ENCODE peak calls at places on chromosome 2, in six cellular contexts. One of them, this sample, is unnamed.

GRCh38 chr2:240437861-240438809 is 2.7 kb downstream of the GPC1 start:
- DNase-seq in esophagus muscularis mucosa: no peak
- DNase-seq in tibial nerve: peak
- DNase-seq in endothelial cell of umbilical vein: peak
- DNase-seq in right lobe of liver: peak
- DNase-seq in gastrocnemius medialis: peak
- DNase-seq in this sample: peak

GRCh38 chr2:190697421-190697820 is 48.5 kb downstream of the NAB1 start:
- DNase-seq in right lobe of liver: no peak
- DNase-seq in esophagus muscularis mucosa: no peak
- DNase-seq in tibial nerve: no peak
- DNase-seq in gastrocnemius medialis: no peak
- DNase-seq in endothelial cell of umbilical vein: no peak
- DNase-seq in this sample: no peak

GRCh38 chr2:108288534-108289106 is at the start of gene SULT1C2:
- DNase-seq in gastrocnemius medialis: no peak
- DNase-seq in esophagus muscularis mucosa: no peak
- DNase-seq in right lobe of liver: no peak
- DNase-seq in tibial nerve: no peak
- DNase-seq in endothelial cell of umbilical vein: no peak
- DNase-seq in this sample: no peak

GRCh38 chr2:15042824-15043223 is 410.3 kb downstream of the LRATD1 start:
- DNase-seq in esophagus muscularis mucosa: no peak
- DNase-seq in endothelial cell of umbilical vein: no peak
- DNase-seq in right lobe of liver: no peak
- DNase-seq in gastrocnemius medialis: no peak
- DNase-seq in tibial nerve: no peak
- DNase-seq in this sample: peak

GRCh38 chr2:202450785-202451184 is 74.7 kb downstream of the BMPR2 start:
- DNase-seq in esophagus muscularis mucosa: no peak
- DNase-seq in tibial nerve: no peak
- DNase-seq in right lobe of liver: no peak
- DNase-seq in gastrocnemius medialis: no peak
- DNase-seq in endothelial cell of umbilical vein: no peak
- DNase-seq in this sample: no peak

GRCh38 chr2:133568172-133568571 is at the start of gene NCKAP5:
- DNase-seq in esophagus muscularis mucosa: no peak
- DNase-seq in right lobe of liver: peak
- DNase-seq in tibial nerve: peak
- DNase-seq in endothelial cell of umbilical vein: peak
- DNase-seq in gastrocnemius medialis: no peak
- DNase-seq in this sample: no peak

GRCh38 chr2:226398580-226398979 is 401.0 kb downstream of the IRS1 start:
- DNase-seq in right lobe of liver: no peak
- DNase-seq in gastrocnemius medialis: no peak
- DNase-seq in tibial nerve: no peak
- DNase-seq in endothelial cell of umbilical vein: no peak
- DNase-seq in esophagus muscularis mucosa: no peak
- DNase-seq in this sample: no peak

GRCh38 chr2:11977766-11978524 is 231.5 kb downstream of the LPIN1 start:
- DNase-seq in tibial nerve: no peak
- DNase-seq in gastrocnemius medialis: no peak
- DNase-seq in endothelial cell of umbilical vein: no peak
- DNase-seq in right lobe of liver: no peak
- DNase-seq in esophagus muscularis mucosa: peak
- DNase-seq in this sample: no peak

GRCh38 chr2:109176489-109176888 is 47.5 kb downstream of the SH3RF3 start:
- DNase-seq in tibial nerve: no peak
- DNase-seq in endothelial cell of umbilical vein: no peak
- DNase-seq in gastrocnemius medialis: no peak
- DNase-seq in right lobe of liver: no peak
- DNase-seq in esophagus muscularis mucosa: no peak
- DNase-seq in this sample: no peak

GRCh38 chr2:38460313-38460712 is 83.2 kb upstream of the ATL2 start:
- DNase-seq in gastrocnemius medialis: no peak
- DNase-seq in right lobe of liver: no peak
- DNase-seq in tibial nerve: no peak
- DNase-seq in endothelial cell of umbilical vein: no peak
- DNase-seq in esophagus muscularis mucosa: no peak
- DNase-seq in this sample: no peak

GRCh38 chr2:241952816-241953215 is 83.3 kb downstream of the RTP5 start:
- DNase-seq in tibial nerve: no peak
- DNase-seq in endothelial cell of umbilical vein: no peak
- DNase-seq in gastrocnemius medialis: no peak
- DNase-seq in right lobe of liver: no peak
- DNase-seq in esophagus muscularis mucosa: no peak
- DNase-seq in this sample: peak

GRCh38 chr2:231260442-231260841 is 62.0 kb downstream of the ARMC9 start:
- DNase-seq in esophagus muscularis mucosa: no peak
- DNase-seq in tibial nerve: no peak
- DNase-seq in right lobe of liver: no peak
- DNase-seq in gastrocnemius medialis: peak
- DNase-seq in endothelial cell of umbilical vein: peak
- DNase-seq in this sample: peak

GRCh38 chr2:194842871-194843270 is 814.2 kb upstream of the SLC39A10 start:
- DNase-seq in tibial nerve: no peak
- DNase-seq in esophagus muscularis mucosa: no peak
- DNase-seq in endothelial cell of umbilical vein: no peak
- DNase-seq in gastrocnemius medialis: no peak
- DNase-seq in right lobe of liver: no peak
- DNase-seq in this sample: no peak

GRCh38 chr2:34143149-34143548 is 544.0 kb upstream of the FAM98A start:
- DNase-seq in gastrocnemius medialis: no peak
- DNase-seq in tibial nerve: no peak
- DNase-seq in right lobe of liver: no peak
- DNase-seq in esophagus muscularis mucosa: no peak
- DNase-seq in endothelial cell of umbilical vein: no peak
- DNase-seq in this sample: no peak

GRCh38 chr2:126496493-126496892 is 159.5 kb upstream of the GYPC start:
- DNase-seq in gastrocnemius medialis: no peak
- DNase-seq in esophagus muscularis mucosa: no peak
- DNase-seq in right lobe of liver: no peak
- DNase-seq in tibial nerve: no peak
- DNase-seq in endothelial cell of umbilical vein: no peak
- DNase-seq in this sample: no peak

GRCh38 chr2:162828545-162828944 is 10.0 kb downstream of the KCNH7 start:
- DNase-seq in esophagus muscularis mucosa: no peak
- DNase-seq in endothelial cell of umbilical vein: no peak
- DNase-seq in tibial nerve: no peak
- DNase-seq in gastrocnemius medialis: no peak
- DNase-seq in right lobe of liver: no peak
- DNase-seq in this sample: no peak

GRCh38 chr2:118974103-118974911 is 32.3 kb downstream of the MARCO start:
- DNase-seq in tibial nerve: no peak
- DNase-seq in endothelial cell of umbilical vein: no peak
- DNase-seq in gastrocnemius medialis: peak
- DNase-seq in esophagus muscularis mucosa: peak
- DNase-seq in right lobe of liver: no peak
- DNase-seq in this sample: no peak

GRCh38 chr2:223560704-223561435 is 41.3 kb downstream of the SCG2 start:
- DNase-seq in esophagus muscularis mucosa: no peak
- DNase-seq in right lobe of liver: no peak
- DNase-seq in endothelial cell of umbilical vein: no peak
- DNase-seq in tibial nerve: no peak
- DNase-seq in gastrocnemius medialis: no peak
- DNase-seq in this sample: no peak

GRCh38 chr2:195795879-195796278 is 138.9 kb downstream of the SLC39A10 start:
- DNase-seq in gastrocnemius medialis: no peak
- DNase-seq in esophagus muscularis mucosa: no peak
- DNase-seq in endothelial cell of umbilical vein: no peak
- DNase-seq in tibial nerve: no peak
- DNase-seq in right lobe of liver: no peak
- DNase-seq in this sample: no peak

GRCh38 chr2:232190796-232191195 is 187.8 kb upstream of the ALPP start:
- DNase-seq in right lobe of liver: no peak
- DNase-seq in gastrocnemius medialis: no peak
- DNase-seq in endothelial cell of umbilical vein: no peak
- DNase-seq in esophagus muscularis mucosa: no peak
- DNase-seq in tibial nerve: no peak
- DNase-seq in this sample: no peak

GRCh38 chr2:184923751-184924150 is 325.4 kb downstream of the ZNF804A start:
- DNase-seq in right lobe of liver: no peak
- DNase-seq in gastrocnemius medialis: no peak
- DNase-seq in tibial nerve: no peak
- DNase-seq in esophagus muscularis mucosa: no peak
- DNase-seq in endothelial cell of umbilical vein: no peak
- DNase-seq in this sample: no peak

GRCh38 chr2:105187531-105187930 is 54.0 kb upstream of the GPR45 start:
- DNase-seq in endothelial cell of umbilical vein: no peak
- DNase-seq in tibial nerve: no peak
- DNase-seq in gastrocnemius medialis: no peak
- DNase-seq in right lobe of liver: no peak
- DNase-seq in esophagus muscularis mucosa: peak
- DNase-seq in this sample: no peak

GRCh38 chr2:235230809-235231601 is 262.8 kb upstream of the AGAP1 start:
- DNase-seq in esophagus muscularis mucosa: no peak
- DNase-seq in tibial nerve: no peak
- DNase-seq in gastrocnemius medialis: no peak
- DNase-seq in endothelial cell of umbilical vein: peak
- DNase-seq in right lobe of liver: no peak
- DNase-seq in this sample: no peak
- H3K4me3 ChIP-seq in esophagus muscularis mucosa: no peak
- H3K4me3 ChIP-seq in tibial nerve: no peak
- H3K4me3 ChIP-seq in gastrocnemius medialis: no peak
- H3K4me3 ChIP-seq in endothelial cell of umbilical vein: no peak
- H3K4me3 ChIP-seq in right lobe of liver: no peak
- H3K4me3 ChIP-seq in this sample: no peak

GRCh38 chr2:73823916-73824523 is 4.7 kb upstream of the STAMBP start:
- DNase-seq in endothelial cell of umbilical vein: peak
- DNase-seq in esophagus muscularis mucosa: no peak
- DNase-seq in tibial nerve: peak
- DNase-seq in gastrocnemius medialis: no peak
- DNase-seq in right lobe of liver: no peak
- DNase-seq in this sample: no peak
- TF ChIP-seq CTCF in endothelial cell of umbilical vein: peak
- TF ChIP-seq CTCF in esophagus muscularis mucosa: peak
- TF ChIP-seq CTCF in tibial nerve: peak
- TF ChIP-seq CTCF in gastrocnemius medialis: peak
- TF ChIP-seq CTCF in right lobe of liver: peak
- TF ChIP-seq CTCF in this sample: peak

GRCh38 chr2:181275643-181276070 is 181.5 kb upstream of the ITGA4 start:
- DNase-seq in endothelial cell of umbilical vein: no peak
- DNase-seq in tibial nerve: no peak
- DNase-seq in gastrocnemius medialis: no peak
- DNase-seq in right lobe of liver: no peak
- DNase-seq in esophagus muscularis mucosa: no peak
- DNase-seq in this sample: no peak

GRCh38 chr2:181285116-181285515 is 172.1 kb upstream of the ITGA4 start:
- DNase-seq in right lobe of liver: no peak
- DNase-seq in tibial nerve: no peak
- DNase-seq in gastrocnemius medialis: no peak
- DNase-seq in endothelial cell of umbilical vein: no peak
- DNase-seq in esophagus muscularis mucosa: no peak
- DNase-seq in this sample: no peak

DNA sequence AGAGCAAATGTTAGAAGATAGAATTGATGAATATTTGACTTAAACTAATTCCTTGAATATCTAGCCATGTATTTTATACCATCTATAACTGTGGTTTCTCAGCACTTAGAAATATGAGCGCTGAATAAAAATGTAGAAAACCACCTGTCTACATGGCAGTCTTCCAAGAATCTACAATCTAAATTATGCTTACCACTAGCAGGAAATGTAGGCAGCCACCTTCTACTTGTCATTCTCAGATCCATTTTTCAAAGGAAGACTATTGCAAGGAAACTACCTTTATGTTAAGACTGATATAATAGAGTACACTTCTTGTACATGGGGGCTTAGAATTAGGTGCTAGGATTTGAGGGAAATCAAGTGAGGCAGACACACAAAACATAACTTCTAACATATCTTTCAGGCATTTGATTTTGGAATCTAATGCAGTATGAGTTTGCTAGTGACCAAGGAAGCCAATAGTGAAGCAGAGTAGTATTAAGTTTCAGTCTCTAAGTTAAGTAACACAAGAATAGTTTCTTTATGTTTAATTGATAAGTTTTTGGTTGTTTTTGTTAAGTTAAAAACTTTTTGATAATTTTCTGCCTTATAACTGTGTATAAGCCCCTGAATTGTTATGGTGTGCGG is 175.9 kb upstream of the ITGA4 start:
- DNase-seq in esophagus muscularis mucosa: no peak
- DNase-seq in endothelial cell of umbilical vein: no peak
- DNase-seq in right lobe of liver: no peak
- DNase-seq in tibial nerve: no peak
- DNase-seq in gastrocnemius medialis: no peak
- DNase-seq in this sample: no peak
- TF ChIP-seq POLR2A in esophagus muscularis mucosa: no peak
- TF ChIP-seq POLR2A in endothelial cell of umbilical vein: no peak
- TF ChIP-seq POLR2A in right lobe of liver: no peak
- TF ChIP-seq POLR2A in tibial nerve: no peak
- TF ChIP-seq POLR2A in gastrocnemius medialis: no peak
- TF ChIP-seq POLR2A in this sample: no peak

GRCh38 chr2:6814869-6815268 is 50.8 kb downstream of the CMPK2 start:
- DNase-seq in tibial nerve: no peak
- DNase-seq in gastrocnemius medialis: no peak
- DNase-seq in esophagus muscularis mucosa: no peak
- DNase-seq in endothelial cell of umbilical vein: no peak
- DNase-seq in right lobe of liver: no peak
- DNase-seq in this sample: no peak

GRCh38 chr2:6813573-6813972 is 52.1 kb downstream of the CMPK2 start:
- DNase-seq in endothelial cell of umbilical vein: no peak
- DNase-seq in right lobe of liver: no peak
- DNase-seq in gastrocnemius medialis: no peak
- DNase-seq in esophagus muscularis mucosa: peak
- DNase-seq in tibial nerve: no peak
- DNase-seq in this sample: no peak

GRCh38 chr2:6810961-6811360 is 54.7 kb downstream of the CMPK2 start:
- DNase-seq in right lobe of liver: no peak
- DNase-seq in gastrocnemius medialis: no peak
- DNase-seq in tibial nerve: no peak
- DNase-seq in endothelial cell of umbilical vein: no peak
- DNase-seq in esophagus muscularis mucosa: no peak
- DNase-seq in this sample: no peak

GRCh38 chr2:6814312-6814711 is 51.4 kb downstream of the CMPK2 start:
- DNase-seq in esophagus muscularis mucosa: peak
- DNase-seq in endothelial cell of umbilical vein: no peak
- DNase-seq in gastrocnemius medialis: no peak
- DNase-seq in right lobe of liver: no peak
- DNase-seq in tibial nerve: no peak
- DNase-seq in this sample: no peak

DNA sequence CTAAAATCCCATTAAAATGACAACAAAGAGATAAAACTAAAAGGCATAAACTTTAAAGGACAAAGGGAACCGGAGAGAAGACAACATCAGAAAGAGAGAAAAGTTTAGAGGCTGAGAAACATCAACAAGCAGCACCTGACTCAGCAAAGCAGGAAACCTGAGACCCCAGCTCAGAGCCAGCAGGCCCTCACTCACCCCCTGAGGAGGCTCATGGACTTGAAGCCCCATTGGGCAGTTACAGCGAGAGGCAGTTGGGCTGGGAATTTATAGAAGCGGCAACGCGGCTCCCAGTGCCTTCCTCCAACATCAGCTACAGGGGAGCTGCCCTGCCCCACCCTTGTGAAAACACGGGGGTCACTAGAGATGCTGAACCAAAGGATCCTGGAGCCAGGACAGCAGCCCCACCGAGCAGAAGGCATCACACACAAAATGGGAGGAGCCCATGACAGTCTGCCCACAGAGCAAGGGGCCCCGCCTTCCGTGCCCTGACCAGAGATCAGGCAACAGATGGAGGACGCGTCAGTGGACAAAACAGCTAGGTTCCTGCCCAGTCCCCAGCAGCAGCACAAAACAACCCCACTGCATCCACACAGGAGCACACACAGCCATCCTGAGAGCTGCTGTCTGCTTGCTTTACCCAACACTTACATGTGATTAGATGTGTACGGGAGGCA is 52.7 kb downstream of the CMPK2 start:
- DNase-seq in esophagus muscularis mucosa: peak
- DNase-seq in gastrocnemius medialis: no peak
- DNase-seq in endothelial cell of umbilical vein: no peak
- DNase-seq in tibial nerve: no peak
- DNase-seq in right lobe of liver: no peak
- DNase-seq in this sample: no peak
- H3K4me3 ChIP-seq in esophagus muscularis mucosa: no peak
- H3K4me3 ChIP-seq in gastrocnemius medialis: no peak
- H3K4me3 ChIP-seq in endothelial cell of umbilical vein: no peak
- H3K4me3 ChIP-seq in tibial nerve: no peak
- H3K4me3 ChIP-seq in right lobe of liver: no peak
- H3K4me3 ChIP-seq in this sample: no peak

This sample was measured in sigmoid colon.